ENCODE peak calls at places on chromosome 21, in four cellular contexts. Q, Y, M and I are unnamed samples.
A peak's percentile ranks its signal among the peaks of the same experiment; 100 is the strongest.

GRCh38 chr21:41878831-41879189 is 334 bp downstream of the PRDM15 start:
- DNase-seq in Q (peak; percentile 87), Y (peak; percentile 84), M (peak; percentile 48), I (peak; percentile 73)

GRCh38 chr21:46178961-46179360 is 5.3 kb downstream of the SPATC1L start:
- DNase-seq in Y (no peak), Q (no peak), M (no peak), I (no peak)

GRCh38 chr21:16004523-16004922 is 274.7 kb downstream of the USP25 start:
- DNase-seq in M (no peak), Q (no peak), Y (no peak), I (no peak)

GRCh38 chr21:46027855-46028493 is 46.4 kb downstream of the COL6A1 start:
- DNase-seq in Q (no peak), Y (no peak), M (no peak), I (no peak)

GRCh38 chr21:45250272-45250671 is 37.4 kb downstream of the POFUT2 start:
- DNase-seq in Y (no peak), M (no peak), Q (no peak), I (no peak)

GRCh38 chr21:45078877-45079281 is 4.5 kb downstream of the ADARB1 start:
- DNase-seq in Y (peak; percentile 94), M (no peak), Q (no peak), I (peak; percentile 82)

GRCh38 chr21:38352536-38353219 is 95.9 kb downstream of the KCNJ15 start:
- DNase-seq in M (peak; percentile 55), Q (peak; percentile 62), Y (peak; percentile 81), I (peak; percentile 86)

GRCh38 chr21:20026517-20026916 is 971.7 kb upstream of the NCAM2 start:
- DNase-seq in Q (no peak), M (no peak), Y (no peak), I (no peak)

GRCh38 chr21:36547464-36547863 is 67.5 kb upstream of the CLDN14 start:
- DNase-seq in Q (no peak), Y (no peak), M (no peak), I (no peak)

GRCh38 chr21:40466893-40467483 is 380.0 kb downstream of the DSCAM start:
- DNase-seq in Y (peak; percentile 18), M (peak; percentile 31), Q (peak; percentile 7), I (peak; percentile 17)

GRCh38 chr21:39037807-39038405 is 145.3 kb downstream of the PSMG1 start:
- DNase-seq in Y (peak; percentile 55), M (no peak), Q (no peak), I (no peak)

GRCh38 chr21:26433386-26433785 is 139.7 kb downstream of the CYYR1 start:
- DNase-seq in M (no peak), Y (no peak), Q (no peak), I (no peak)

GRCh38 chr21:44547656-44548331 is 3.5 kb downstream of the KRTAP10-2 start:
- DNase-seq in M (no peak), Y (no peak), Q (no peak), I (no peak)

GRCh38 chr21:43343095-43343991 is 83.6 kb downstream of the SIK1 start:
- DNase-seq in Y (no peak), M (peak; percentile 72), Q (no peak), I (no peak)

GRCh38 chr21:45836268-45836655 is 145.3 kb upstream of the COL6A1 start:
- DNase-seq in Y (no peak), Q (no peak), M (no peak), I (no peak)

GRCh38 chr21:20856926-20857325 is 141.3 kb upstream of the NCAM2 start:
- DNase-seq in Q (no peak), M (peak; percentile 87), Y (no peak), I (no peak)

GRCh38 chr21:36722370-36723368 is 23.8 kb downstream of the SIM2 start:
- DNase-seq in Y (no peak), Q (no peak), M (no peak), I (no peak)

GRCh38 chr21:27681038-27681437 is 714.1 kb upstream of the ADAMTS5 start:
- DNase-seq in Y (peak; percentile 69), M (no peak), Q (no peak), I (peak; percentile 1)

GRCh38 chr21:46291561-46291960 is 5.4 kb downstream of the YBEY start:
- DNase-seq in Y (no peak), Q (no peak), M (no peak), I (no peak)

GRCh38 chr21:45405819-45406762 is 1.1 kb downstream of the COL18A1 start:
- DNase-seq in M (no peak), Q (no peak), Y (peak; percentile 53), I (no peak)

GRCh38 chr21:46210378-46211136 is 18.0 kb downstream of the LSS start:
- DNase-seq in M (no peak), Q (no peak), Y (no peak), I (no peak)

GRCh38 chr21:26844258-26845065 is 747 bp downstream of the ADAMTS1 start:
- DNase-seq in M (no peak), Q (peak; percentile 68), Y (peak; percentile 58), I (peak; percentile 44)

GRCh38 chr21:41726970-41727783 is 39.7 kb downstream of the RIPK4 start:
- DNase-seq in Y (peak; percentile 80), Q (peak; percentile 55), M (no peak), I (peak; percentile 92)

GRCh38 chr21:33266784-33267135 is 593 bp downstream of the IL10RB start:
- DNase-seq in M (no peak), Q (no peak), Y (peak; percentile 10), I (no peak)

GRCh38 chr21:27582246-27582945 is 615.5 kb upstream of the ADAMTS5 start:
- DNase-seq in Q (no peak), M (no peak), Y (peak; percentile 31), I (no peak)

GRCh38 chr21:45406801-45407628 is 2.0 kb downstream of the COL18A1 start:
- DNase-seq in Q (no peak), Y (peak; percentile 40), M (no peak), I (no peak)

GRCh38 chr21:28426545-28426944 is 566.1 kb downstream of the LTN1 start:
- DNase-seq in Q (no peak), Y (no peak), M (no peak), I (no peak)

GRCh38 chr21:42666918-42667317 is 13.5 kb downstream of the PDE9A start:
- DNase-seq in M (no peak), Q (no peak), Y (no peak), I (no peak)

GRCh38 chr21:29264721-29265120 is 34.0 kb upstream of the BACH1 start:
- DNase-seq in Q (no peak), M (no peak), Y (peak; percentile 21), I (no peak)

GRCh38 chr21:45640888-45641479 is 2.5 kb upstream of the PCBP3 start:
- DNase-seq in M (peak; percentile 34), Q (peak; percentile 46), Y (peak; percentile 50), I (peak; percentile 28)

GRCh38 chr21:32448803-32449594 is 36.5 kb downstream of the EVA1C start:
- DNase-seq in Q (no peak), Y (no peak), M (no peak), I (no peak)

GRCh38 chr21:44380876-44381275 is 27.5 kb downstream of the TRPM2 start:
- DNase-seq in Y (no peak), M (no peak), Q (no peak), I (no peak)

GRCh38 chr21:45276620-45277019 is 11.1 kb downstream of the POFUT2 start:
- DNase-seq in Q (no peak), M (no peak), Y (no peak), I (no peak)

GRCh38 chr21:22224261-22224660 is 1226.1 kb downstream of the NCAM2 start:
- DNase-seq in Y (no peak), Q (no peak), M (no peak), I (no peak)

GRCh38 chr21:42969193-42969600 is 5.2 kb upstream of the PKNOX1 start:
- DNase-seq in Q (no peak), Y (no peak), M (no peak), I (no peak)

GRCh38 chr21:17901458-17902092 is 82.4 kb upstream of the C21orf91 start:
- DNase-seq in M (no peak), Y (no peak), Q (no peak), I (no peak)